ENCODE peak calls at places on chromosomes 7 and 10, in four cellular contexts. M is GM12878, L is HL-60, F is K562. K is an unnamed sample.

GRCh38 chr10:86580549-86580886 is 58.9 kb upstream of the WAPL start:
- DNase-seq in M (no peak), L (peak), F (no peak), K (no peak)

GRCh38 chr10:7085913-7086589 is 324.8 kb downstream of the SFMBT2 start:
- DNase-seq in M (no peak), L (no peak), F (peak), K (no peak)

GRCh38 chr10:86757110-86757790 is 831 bp downstream of the BMPR1A start:
- DNase-seq in M (no peak), L (no peak), F (peak), K (no peak)

GRCh38 chr10:120415709-120416330 is 41.2 kb upstream of the PLPP4 start:
- DNase-seq in M (no peak), L (no peak), F (no peak), K (no peak)

GRCh38 chr10:29343607-29344038 is 54.8 kb downstream of the LYZL1 start:
- DNase-seq in M (no peak), L (no peak), F (no peak), K (no peak)

GRCh38 chr7:132255898-132256297 is 320.4 kb downstream of the PLXNA4 start:
- DNase-seq in M (no peak), L (no peak), F (no peak), K (no peak)

GRCh38 chr7:39644170-39644569 is 20.8 kb downstream of the RALA start:
- DNase-seq in M (no peak), L (no peak), F (no peak), K (no peak)

GRCh38 chr7:42240416-42240815 is 3.4 kb upstream of the GLI3 start:
- DNase-seq in M (no peak), L (no peak), F (no peak), K (no peak)

GRCh38 chr10:14382022-14382421 is 51.3 kb upstream of the FRMD4A start:
- DNase-seq in M (peak), L (no peak), F (no peak), K (no peak)

GRCh38 chr10:126930506-126931458 is 25.6 kb downstream of the DOCK1 start:
- DNase-seq in M (no peak), L (no peak), F (no peak), K (no peak)

GRCh38 chr7:111650456-111650999 is 88.2 kb upstream of the IMMP2L start:
- DNase-seq in M (no peak), L (no peak), F (no peak), K (no peak)

GRCh38 chr7:110983822-110984456 is 107.0 kb upstream of the LRRN3 start:
- DNase-seq in M (no peak), L (no peak), F (no peak), K (no peak)

GRCh38 chr7:3042301-3042700 is 1.4 kb downstream of the CARD11 start:
- DNase-seq in M (no peak), L (no peak), F (no peak), K (no peak)

GRCh38 chr7:134949171-134949570 is 37.1 kb upstream of the AGBL3 start:
- DNase-seq in M (no peak), L (no peak), F (no peak), K (no peak)

GRCh38 chr7:137727413-137727812 is 119.4 kb downstream of the DGKI start:
- DNase-seq in M (no peak), L (no peak), F (no peak), K (no peak)

GRCh38 chr7:141864765-141865447 is 23.6 kb upstream of the PRSS37 start:
- DNase-seq in M (no peak), L (peak), F (no peak), K (no peak)

GRCh38 chr7:156067156-156067555 is 254.9 kb upstream of the SHH start:
- DNase-seq in M (no peak), L (no peak), F (no peak), K (no peak)

GRCh38 chr7:116863168-116863670 is 832 bp downstream of the CAPZA2 start:
- DNase-seq in M (no peak), L (no peak), F (peak), K (no peak)

GRCh38 chr7:14420768-14421167 is 431.3 kb upstream of the ETV1 start:
- DNase-seq in M (no peak), L (no peak), F (no peak), K (no peak)

GRCh38 chr10:112904000-112904399 is 46.0 kb upstream of the TCF7L2 start:
- DNase-seq in M (no peak), L (no peak), F (peak), K (no peak)

GRCh38 chr7:111362660-111363059 is 199.6 kb downstream of the IMMP2L start:
- DNase-seq in M (no peak), L (no peak), F (peak), K (no peak)

GRCh38 chr10:99534939-99535763 is 2.4 kb downstream of the NKX2-3 start:
- DNase-seq in M (no peak), L (peak), F (no peak), K (no peak)

GRCh38 chr10:62996925-62997324 is 136.2 kb upstream of the NRBF2 start:
- DNase-seq in M (no peak), L (no peak), F (no peak), K (no peak)

GRCh38 chr10:121702351-121703320 is 104.4 kb upstream of the FGFR2 start:
- DNase-seq in M (no peak), L (no peak), F (no peak), K (no peak)

GRCh38 chr10:75404335-75405200 is 3.0 kb upstream of the ZNF503 start:
- DNase-seq in M (no peak), L (no peak), F (no peak), K (no peak)

GRCh38 chr10:35636942-35637341 is 5.2 kb downstream of the FZD8 start:
- DNase-seq in M (no peak), L (no peak), F (no peak), K (no peak)

GRCh38 chr10:92801978-92802872 is 46.1 kb upstream of the EXOC6 start:
- DNase-seq in M (no peak), L (no peak), F (no peak), K (no peak)

GRCh38 chr7:158077441-158077840 is 510.2 kb downstream of the PTPRN2 start:
- DNase-seq in M (no peak), L (no peak), F (no peak), K (no peak)

GRCh38 chr7:15007507-15007906 is 105.0 kb upstream of the DGKB start:
- DNase-seq in M (no peak), L (no peak), F (peak), K (no peak)

GRCh38 chr10:66394287-66395063 is 531.4 kb upstream of the LRRTM3 start:
- DNase-seq in M (no peak), L (no peak), F (no peak), K (no peak)

GRCh38 chr10:112663181-112663879 is 216.3 kb downstream of the VTI1A start:
- DNase-seq in M (no peak), L (no peak), F (no peak), K (no peak)

GRCh38 chr7:4734587-4735365 is 40.6 kb upstream of the AP5Z1 start:
- DNase-seq in M (no peak), L (no peak), F (no peak), K (no peak)

GRCh38 chr10:72328045-72328828 is 26.5 kb downstream of the DNAJB12 start:
- DNase-seq in M (no peak), L (peak), F (peak), K (no peak)

GRCh38 chr7:106346167-106346677 is 61.4 kb upstream of the NAMPT start:
- DNase-seq in M (no peak), L (no peak), F (no peak), K (no peak)

GRCh38 chr7:19705663-19706062 is 3.2 kb downstream of the POLR1F start:
- DNase-seq in M (no peak), L (no peak), F (no peak), K (no peak)

GRCh38 chr7:19698331-19698730 is 10.5 kb downstream of the POLR1F start:
- DNase-seq in M (no peak), L (no peak), F (no peak), K (no peak)

GRCh38 chr7:19696926-19697325 is 11.9 kb downstream of the POLR1F start:
- DNase-seq in M (no peak), L (no peak), F (no peak), K (no peak)

GRCh38 chr7:19701471-19701870 is 7.4 kb downstream of the POLR1F start:
- DNase-seq in M (no peak), L (no peak), F (no peak), K (no peak)

GRCh38 chr7:19700936-19701335 is 7.9 kb downstream of the POLR1F start:
- DNase-seq in M (no peak), L (no peak), F (no peak), K (no peak)
- TF ChIP-seq POLR2AphosphoS5 in M (no peak), L (no peak), F (no peak), K (no peak)

GRCh38 chr7:1695800-1696454 is 25.9 kb downstream of the ELFN1 start:
- DNase-seq in M (no peak), L (no peak), F (no peak), K (no peak)
- TF ChIP-seq SPI1 in M (no peak), L (no peak), F (no peak), K (no peak)

GRCh38 chr10:46197050-46197449 is 89.7 kb upstream of the ANTXRL start:
- DNase-seq in M (no peak), L (no peak), F (no peak), K (no peak)

DNA sequence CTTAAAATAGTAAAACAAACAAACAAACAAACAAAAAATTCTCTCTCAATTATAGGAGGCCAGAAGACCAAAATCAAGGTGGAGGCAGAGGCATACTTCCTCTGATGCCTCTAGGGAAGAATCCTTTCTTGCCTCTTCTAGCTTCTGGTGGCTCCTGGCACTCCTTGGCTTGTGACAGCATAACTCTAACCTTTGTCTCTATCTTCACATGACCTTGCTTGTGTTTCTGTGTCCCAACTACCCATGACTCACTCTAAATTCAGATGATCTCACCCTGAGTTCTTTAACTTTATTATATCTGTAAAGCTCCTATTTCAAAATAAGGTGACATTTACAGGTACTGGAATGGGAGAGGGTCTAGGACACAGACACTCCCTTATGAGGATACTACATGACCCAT is 88.3 kb upstream of the ANTXRL start:
- DNase-seq in M (no peak), L (no peak), F (no peak), K (no peak)
- TF ChIP-seq POLR2AphosphoS5 in M (no peak), L (no peak), F (no peak), K (no peak)

GRCh38 chr10:128046156-128046933 is 79.9 kb downstream of the MKI67 start:
- DNase-seq in M (no peak), L (no peak), F (no peak), K (no peak)
- TF ChIP-seq SPI1 in M (no peak), L (no peak), F (no peak), K (no peak)

GRCh38 chr10:11318812-11319598 is 292.4 kb downstream of the USP6NL start:
- DNase-seq in M (no peak), L (no peak), F (no peak), K (no peak)
- TF ChIP-seq POLR2AphosphoS5 in M (no peak), L (no peak), F (no peak), K (peak)

DNA sequence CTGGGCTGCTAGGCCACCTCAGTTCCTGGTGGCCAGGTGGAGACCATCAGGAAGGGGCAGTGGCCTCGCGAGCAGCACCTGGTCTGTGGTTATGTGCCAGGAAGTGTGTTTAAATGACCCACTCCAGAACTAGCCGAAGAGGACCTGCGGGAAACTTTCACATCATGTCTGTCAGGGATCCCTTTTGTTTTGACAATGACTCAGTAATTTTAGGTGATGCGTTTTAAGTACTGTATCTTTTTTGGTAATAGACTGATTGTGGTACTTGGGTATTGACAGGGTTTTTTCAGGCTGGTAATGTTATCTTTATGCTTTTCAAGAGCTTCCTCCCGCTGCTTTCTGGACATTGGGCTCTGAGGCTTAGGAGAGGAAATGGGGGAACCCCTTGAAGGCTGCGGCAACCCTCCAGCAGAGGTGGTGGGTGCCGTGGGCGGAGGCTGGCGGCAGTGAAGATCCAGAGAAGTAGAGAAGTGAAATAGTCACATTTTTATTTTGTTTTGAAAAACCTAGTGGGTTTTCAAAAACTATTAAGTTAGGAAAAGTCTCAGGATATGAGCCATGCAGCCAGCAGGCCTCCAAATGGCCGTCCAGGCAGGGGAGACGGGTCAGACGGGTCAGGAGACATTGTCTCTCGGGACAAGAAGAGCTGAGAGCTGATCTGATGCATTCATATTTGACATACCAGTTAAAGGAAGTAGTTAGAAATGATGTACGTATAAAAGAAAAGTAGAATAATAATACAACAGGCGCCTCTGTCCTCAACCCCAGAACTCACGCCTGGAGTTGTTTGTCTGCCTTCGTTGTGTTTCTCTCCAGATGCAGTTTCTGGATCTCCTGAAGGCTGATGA is 27.7 kb downstream of the PPP2R2D start:
- DNase-seq in M (peak), L (no peak), F (peak), K (peak)
- TF ChIP-seq SPI1 in M (peak), L (no peak), F (no peak), K (peak)

DNA sequence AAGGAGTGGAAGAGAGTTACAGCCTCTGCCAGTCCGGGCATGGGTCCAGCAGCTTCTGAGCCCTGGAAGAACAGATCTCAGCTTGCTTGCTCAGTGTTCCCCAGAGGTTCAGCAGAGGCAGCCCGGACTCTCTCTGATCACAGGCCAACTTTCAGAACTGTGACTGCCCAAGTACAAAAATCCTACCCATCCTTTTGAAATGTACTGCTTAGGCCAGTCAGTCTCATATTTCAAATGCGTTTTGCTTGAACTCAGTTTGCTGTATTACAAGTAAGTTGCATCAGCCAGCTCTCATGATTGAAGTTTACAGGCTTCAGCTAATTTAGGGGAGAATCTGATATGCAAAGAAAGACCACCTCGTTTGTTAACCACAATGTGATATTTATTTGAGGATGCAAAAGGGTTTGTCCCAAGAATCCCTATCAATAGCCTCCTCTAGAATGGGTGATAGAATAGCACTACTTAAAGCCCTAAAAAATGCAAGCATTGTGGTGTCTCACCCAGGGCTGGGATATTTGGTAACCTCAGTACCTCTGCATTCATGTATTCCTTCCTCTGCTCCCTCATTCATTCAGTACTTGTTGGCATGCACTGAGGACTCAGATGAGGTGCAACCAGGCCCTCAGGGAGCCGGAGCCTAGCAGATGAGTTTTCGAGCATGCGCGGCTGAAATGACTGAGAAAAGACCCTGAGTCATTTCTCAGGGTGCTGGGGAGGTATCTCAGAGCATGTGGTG is 7.0 kb downstream of the AIMP2 start:
- DNase-seq in M (no peak), L (no peak), F (peak), K (no peak)
- TF ChIP-seq POLR2AphosphoS5 in M (no peak), L (peak), F (no peak), K (no peak)

GRCh38 chr7:55165176-55165861 is 146.5 kb downstream of the EGFR start:
- DNase-seq in M (no peak), L (no peak), F (no peak), K (no peak)
- TF ChIP-seq SPI1 in M (no peak), L (no peak), F (no peak), K (no peak)

GRCh38 chr10:21364196-21365114 is 161.0 kb downstream of the SKIDA1 start:
- DNase-seq in M (no peak), L (no peak), F (no peak), K (no peak)
- TF ChIP-seq POLR2AphosphoS5 in M (no peak), L (no peak), F (no peak), K (no peak)